ENCODE peak calls at places on chromosome 10, in five cellular contexts. J, P, R, N and G are unnamed samples. For H3K4me1 and H3K9me3, the result is how much of the 10 kb centered on the place peaks cover.

GRCh38 chr10:17088118-17088806 is 41.3 kb downstream of the CUBN start:
- DNase-seq in N (no peak), J (no peak), P (no peak), R (no peak), G (no peak)

GRCh38 chr10:34996843-34997242 is 93.3 kb downstream of the CUL2 start:
- DNase-seq in N (no peak), R (no peak), P (peak), J (no peak), G (no peak)

GRCh38 chr10:132363921-132364593 is 32.1 kb downstream of the LRRC27 start:
- DNase-seq in R (no peak), J (no peak), N (no peak), P (no peak), G (no peak)

GRCh38 chr10:48653944-48654698 is 30.6 kb upstream of the WDFY4 start:
- DNase-seq in N (no peak), R (no peak), P (no peak), J (no peak), G (no peak)

GRCh38 chr10:20890491-20891337 is 6.4 kb downstream of the NEBL start:
- DNase-seq in R (no peak), J (no peak), N (no peak), P (peak), G (no peak)

GRCh38 chr10:121990015-121990677 is 1.2 kb downstream of the TACC2 start:
- DNase-seq in P (no peak), J (no peak), R (no peak), N (no peak), G (no peak)

GRCh38 chr10:22437620-22438588 is 92.6 kb downstream of the SPAG6 start:
- DNase-seq in R (peak), J (peak), P (peak), N (no peak), G (no peak)

GRCh38 chr10:101856626-101857025 is 13.0 kb upstream of the KCNIP2 start:
- DNase-seq in R (no peak), N (no peak), P (peak), J (no peak), G (no peak)

GRCh38 chr10:133318494-133319127 is 9.9 kb downstream of the ZNF511 start:
- DNase-seq in N (peak), P (peak), J (no peak), R (peak), G (no peak)

GRCh38 chr10:31606841-31607240 is 287.8 kb downstream of the ZEB1 start:
- DNase-seq in J (no peak), N (no peak), R (no peak), P (no peak), G (no peak)

GRCh38 chr10:62422068-62422590 is 48.0 kb downstream of the ZNF365 start:
- DNase-seq in P (peak), N (no peak), J (no peak), R (no peak), G (no peak)

GRCh38 chr10:32031920-32032319 is 24.3 kb downstream of the KIF5B start:
- DNase-seq in J (no peak), N (no peak), P (no peak), R (no peak), G (no peak)

GRCh38 chr10:79399242-79399831 is 46.1 kb downstream of the ZCCHC24 start:
- DNase-seq in N (peak), P (peak), R (peak), J (peak), G (no peak)

GRCh38 chr10:126663328-126663727 is 7.2 kb downstream of the C10orf90 start:
- DNase-seq in R (no peak), N (peak), J (peak), P (peak), G (no peak)

GRCh38 chr10:23157691-23158369 is 34.3 kb upstream of the PTF1A start:
- DNase-seq in P (peak), J (no peak), R (no peak), N (no peak), G (peak)

GRCh38 chr10:74328388-74328787 is 177.4 kb downstream of the ADK start:
- DNase-seq in N (no peak), J (no peak), R (no peak), P (no peak), G (no peak)

GRCh38 chr10:27710009-27710408 is 35.6 kb downstream of the MKX start:
- DNase-seq in P (no peak), R (no peak), N (no peak), J (no peak), G (no peak)

GRCh38 chr10:70558871-70559810 is 43.4 kb downstream of the PRF1 start:
- DNase-seq in R (peak), P (peak), J (peak), N (peak), G (peak)

GRCh38 chr10:79407811-79408795 is 37.3 kb downstream of the ZCCHC24 start:
- DNase-seq in N (peak), P (peak), R (peak), J (no peak), G (no peak)

GRCh38 chr10:67156239-67156638 is 230.4 kb downstream of the LRRTM3 start:
- DNase-seq in R (no peak), N (no peak), P (no peak), J (no peak), G (no peak)

GRCh38 chr10:93630609-93631320 is 18.4 kb downstream of the PDE6C start:
- DNase-seq in R (no peak), J (no peak), P (no peak), N (no peak), G (no peak)

GRCh38 chr10:68902382-68902781 is 1.3 kb downstream of the DDX50 start:
- DNase-seq in N (no peak), P (no peak), J (no peak), R (no peak), G (no peak)

GRCh38 chr10:48814933-48815332 is 124.7 kb downstream of the LRRC18 start:
- DNase-seq in P (no peak), R (no peak), N (no peak), J (no peak), G (no peak)

GRCh38 chr10:58951750-58952149 is 224.7 kb upstream of the PHYHIPL start:
- DNase-seq in N (no peak), R (no peak), P (peak), J (no peak), G (no peak)

GRCh38 chr10:78972160-78972946 is 96.4 kb upstream of the ZMIZ1 start:
- DNase-seq in N (peak), J (peak), R (peak), P (peak), G (no peak)

GRCh38 chr10:91197044-91197651 is 23.3 kb upstream of the PCGF5 start:
- DNase-seq in R (no peak), P (peak), N (peak), J (no peak), G (no peak)

GRCh38 chr10:93425861-93426260 is 56.3 kb downstream of the MYOF start:
- DNase-seq in R (no peak), P (no peak), N (no peak), J (no peak), G (no peak)

GRCh38 chr10:26743091-26743490 is 45.6 kb downstream of the PDSS1 start:
- DNase-seq in R (no peak), P (no peak), J (no peak), N (no peak), G (no peak)

GRCh38 chr10:58152698-58153263 is 114.9 kb downstream of the IPMK start:
- DNase-seq in J (peak), P (peak), N (peak), R (peak), G (no peak)

GRCh38 chr10:116767235-116767634 is 24.9 kb upstream of the HSPA12A start:
- DNase-seq in R (peak), N (peak), J (no peak), P (peak), G (no peak)

GRCh38 chr10:50275650-50276235 is 24.4 kb upstream of the ASAH2 start:
- DNase-seq in R (no peak), P (peak), J (peak), N (peak), G (peak)

GRCh38 chr10:63665765-63666164 is 144.6 kb downstream of the REEP3 start:
- DNase-seq in N (no peak), R (no peak), P (peak), J (no peak), G (no peak)

GRCh38 chr10:94402204-94403033 is at the start of gene TBC1D12:
- DNase-seq in N (peak), J (peak), P (peak), R (peak), G (peak)

GRCh38 chr10:129954916-129955315 is 9.2 kb downstream of the EBF3 start:
- DNase-seq in J (no peak), P (no peak), R (no peak), N (no peak), G (no peak)
- H3K4me1 ChIP-seq in J (under half), P (under half), R (under half), N (half or more), G (under half)

GRCh38 chr10:129837909-129838582 is 126.0 kb downstream of the EBF3 start:
- DNase-seq in P (no peak), J (no peak), N (no peak), R (no peak), G (no peak)
- H3K9me3 ChIP-seq in P (under half), J (under half), N (under half), R (under half), G (under half)

GRCh38 chr10:77310288-77310687 is 327.3 kb downstream of the KCNMA1 start:
- DNase-seq in J (no peak), P (no peak), R (no peak), N (no peak), G (no peak)

GRCh38 chr10:77313066-77313750 is 324.4 kb downstream of the KCNMA1 start:
- DNase-seq in R (no peak), N (no peak), P (no peak), J (no peak), G (no peak)

GRCh38 chr10:77308084-77308732 is 329.4 kb downstream of the KCNMA1 start:
- DNase-seq in J (no peak), R (no peak), N (no peak), P (no peak), G (no peak)

GRCh38 chr10:77309103-77310013 is 328.2 kb downstream of the KCNMA1 start:
- DNase-seq in N (no peak), J (no peak), R (no peak), P (no peak), G (no peak)

GRCh38 chr10:77311186-77311585 is 326.4 kb downstream of the KCNMA1 start:
- DNase-seq in R (no peak), J (no peak), P (no peak), N (no peak), G (no peak)
- H3K4me1 ChIP-seq in R (under half), J (under half), P (under half), N (under half), G (under half)

GRCh38 chr10:38118072-38118807 is 24.1 kb downstream of the ZNF37A start:
- DNase-seq in J (no peak), R (no peak), P (peak), N (no peak), G (no peak)

GRCh38 chr10:38119038-38119437 is 24.9 kb downstream of the ZNF37A start:
- DNase-seq in R (no peak), N (no peak), P (no peak), J (no peak), G (no peak)
- H3K9me3 ChIP-seq in R (under half), N (half or more), P (under half), J (under half), G (half or more)

DNA sequence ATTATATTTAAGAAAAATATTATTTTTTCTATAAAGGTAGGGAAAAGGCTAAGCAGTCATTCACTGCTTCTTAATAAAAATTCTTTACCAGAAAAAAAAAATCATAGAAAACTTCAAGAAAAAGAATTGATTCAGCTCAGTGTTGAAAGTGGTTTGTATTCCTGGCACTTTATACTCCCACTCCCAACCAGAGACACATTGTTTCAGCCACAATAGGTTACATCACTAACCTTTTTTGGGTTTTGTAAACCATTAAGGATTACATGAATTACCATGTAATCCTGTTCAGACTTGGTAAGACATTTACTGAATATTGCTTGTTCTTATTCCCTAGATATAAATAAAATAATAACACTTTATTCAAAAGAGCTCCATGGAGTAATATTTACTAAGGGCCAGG is 46.6 kb downstream of the MINPP1 start:
- DNase-seq in R (no peak), J (no peak), N (no peak), P (peak), G (no peak)
- H3K4me1 ChIP-seq in R (under half), J (under half), N (under half), P (under half), G (under half)

DNA sequence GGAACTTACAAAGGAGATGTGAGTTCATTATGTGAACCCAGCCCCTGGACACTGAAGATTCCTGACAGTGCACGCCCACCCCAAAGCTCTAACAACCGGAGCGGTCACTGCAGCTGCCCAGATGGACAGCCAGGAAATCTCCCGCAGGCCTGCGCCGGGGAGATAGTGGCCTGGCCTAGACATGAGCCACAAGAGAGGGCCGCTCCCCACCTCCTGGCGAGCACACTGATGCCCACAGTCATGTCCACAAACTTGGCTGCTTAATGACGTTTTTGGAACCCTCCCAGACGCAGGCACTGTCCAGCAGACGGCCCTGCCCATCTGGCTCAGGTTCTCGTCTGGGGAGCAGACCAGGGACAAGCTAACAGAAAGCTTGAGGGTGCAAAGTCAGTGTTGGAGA is 34.2 kb downstream of the TCERG1L start:
- DNase-seq in J (no peak), R (no peak), N (no peak), P (no peak), G (no peak)
- H3K9me3 ChIP-seq in J (under half), R (under half), N (under half), P (under half), G (under half)

GRCh38 chr10:124450010-124450782 is at the start of gene NKX1-2:
- DNase-seq in N (no peak), P (no peak), J (no peak), R (no peak), G (no peak)

GRCh38 chr10:124448696-124449169 is 1.1 kb downstream of the NKX1-2 start:
- DNase-seq in N (no peak), P (no peak), R (no peak), J (no peak), G (no peak)

GRCh38 chr10:124450783-124451057 is 885 bp upstream of the NKX1-2 start:
- DNase-seq in J (no peak), N (no peak), P (no peak), R (no peak), G (no peak)

GRCh38 chr10:124449170-124450009 is 445 bp downstream of the NKX1-2 start:
- DNase-seq in R (no peak), N (no peak), J (no peak), P (no peak), G (no peak)

DNA sequence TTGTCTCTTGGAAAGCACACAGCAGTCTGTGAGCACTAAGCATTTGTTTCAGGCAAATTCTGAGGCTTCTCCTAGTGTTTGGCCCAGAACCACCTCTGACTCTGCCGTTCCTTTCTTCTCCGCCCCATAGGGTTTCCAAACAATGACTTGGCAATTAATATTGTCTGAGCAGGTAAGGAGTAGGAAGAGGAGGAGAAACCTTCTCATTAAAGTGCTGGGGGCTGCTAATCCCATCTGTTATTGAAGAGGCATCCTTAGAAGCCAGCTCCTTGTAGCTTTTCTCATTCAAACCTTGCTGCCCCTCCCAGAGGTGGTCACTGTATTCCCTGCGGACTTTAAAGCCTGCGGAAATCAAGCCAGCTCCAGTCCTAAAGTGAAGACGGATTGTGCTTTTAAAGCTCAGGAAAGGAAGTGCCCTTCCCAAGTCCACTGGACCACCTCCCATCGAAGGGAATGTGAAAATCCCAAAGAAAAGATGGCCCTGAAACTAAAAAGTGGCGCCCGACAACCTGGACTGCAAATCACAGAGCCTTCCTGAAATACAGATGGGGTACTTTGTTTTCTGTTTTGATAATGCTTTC is 1.5 kb upstream of the NKX1-2 start:
- DNase-seq in P (no peak), N (no peak), J (no peak), R (no peak), G (no peak)
- H3K4me1 ChIP-seq in P (under half), N (under half), J (under half), R (under half), G (under half)

DNA sequence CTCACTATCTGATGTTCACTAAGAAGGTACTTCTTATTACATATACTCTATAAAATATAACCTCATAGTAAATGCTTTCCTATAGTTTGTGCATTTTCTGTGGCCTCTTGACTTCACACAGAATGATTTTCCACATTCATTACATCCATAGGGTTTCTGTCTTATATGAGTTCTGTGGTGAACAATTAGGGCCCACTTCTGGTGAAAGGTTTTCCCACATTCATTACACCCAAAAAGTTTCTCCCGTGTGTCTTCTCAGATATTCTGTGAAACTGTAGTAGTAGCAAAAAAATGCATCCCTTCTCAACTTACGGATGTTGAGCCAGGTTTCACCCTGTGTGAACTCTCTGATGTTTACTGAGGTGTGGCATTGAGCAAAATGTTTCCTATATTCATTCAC is 119.3 kb downstream of the ZNF33B start:
- DNase-seq in J (no peak), P (no peak), N (no peak), R (no peak), G (no peak)
- H3K9me3 ChIP-seq in J (under half), P (under half), N (half or more), R (under half), G (under half)

GRCh38 chr10:114683593-114683992 is 25.5 kb upstream of the ABLIM1 start:
- DNase-seq in N (peak), P (no peak), J (peak), R (no peak), G (no peak)
- H3K4me1 ChIP-seq in N (half or more), P (under half), J (half or more), R (under half), G (under half)